ENCODE peak calls at places on chromosomes 2 and 18, in nine cellular contexts. E is cardiac fibroblast, G is HFFc6, C is Peyer's patch, P is BJ, Q is HL-60, W is fibroblast of lung, M is SK-N-SH, K is epithelial cell of esophagus. H is an unnamed sample.

GRCh38 chr18:51621103-51621969 is 423.9 kb upstream of the MEX3C start:
- DNase-seq in E (peak; percentile 83), G (peak; percentile 2), C (peak; percentile 19), P (no peak), Q (peak; percentile 13), W (peak; percentile 14), M (peak; percentile 53), K (peak; percentile 75), H (no peak)

GRCh38 chr2:119283873-119284331 is 60.3 kb downstream of the STEAP3 start:
- DNase-seq in E (peak; percentile 48), G (peak; percentile 92), C (no peak), P (peak; percentile 27), Q (peak; percentile 50), W (peak; percentile 65), M (no peak), K (peak; percentile 91), H (no peak)

GRCh38 chr18:61992923-61993322 is 100.1 kb upstream of the RNF152 start:
- DNase-seq in E (peak; percentile 78), G (peak; percentile 67), C (no peak), P (peak; percentile 40), Q (peak; percentile 29), W (peak; percentile 83), M (no peak), K (peak; percentile 50), H (no peak)

GRCh38 chr18:48338915-48339314 is 70.3 kb downstream of the ZBTB7C start:
- DNase-seq in E (no peak), G (no peak), C (no peak), P (no peak), Q (no peak), W (no peak), M (no peak), K (no peak), H (no peak)

GRCh38 chr2:36444206-36444605 is 88.6 kb downstream of the CRIM1 start:
- DNase-seq in E (no peak), G (no peak), C (no peak), P (no peak), Q (no peak), W (no peak), M (no peak), K (no peak), H (no peak)

GRCh38 chr2:219293736-219294201 is 14.6 kb downstream of the DNAJB2 start:
- DNase-seq in E (no peak), G (no peak), C (no peak), P (no peak), Q (no peak), W (no peak), M (no peak), K (no peak), H (no peak)

GRCh38 chr2:11121823-11122155 is 33.5 kb upstream of the SLC66A3 start:
- DNase-seq in E (no peak), G (no peak), C (no peak), P (no peak), Q (no peak), W (no peak), M (no peak), K (no peak), H (no peak)

GRCh38 chr18:46262856-46263255 is 158.7 kb downstream of the HAUS1 start:
- DNase-seq in E (no peak), G (no peak), C (no peak), P (no peak), Q (no peak), W (no peak), M (no peak), K (peak; percentile 77), H (no peak)

GRCh38 chr2:437772-438393 is 150.0 kb upstream of the ALKAL2 start:
- DNase-seq in E (no peak), G (no peak), C (peak; percentile 93), P (no peak), Q (no peak), W (no peak), M (no peak), K (no peak), H (no peak)

GRCh38 chr2:118089015-118089800 is 937 bp downstream of the INSIG2 start:
- DNase-seq in E (peak; percentile 59), G (peak; percentile 22), C (peak; percentile 18), P (no peak), Q (no peak), W (peak; percentile 49), M (peak; percentile 36), K (peak; percentile 55), H (no peak)

GRCh38 chr18:79681484-79682387 is 2.1 kb downstream of the CTDP1 start:
- DNase-seq in E (no peak), G (no peak), C (peak; percentile 59), P (no peak), Q (peak; percentile 87), W (no peak), M (no peak), K (no peak), H (no peak)

GRCh38 chr2:39881494-39881893 is 102.4 kb upstream of the THUMPD2 start:
- DNase-seq in E (no peak), G (peak; percentile 9), C (no peak), P (no peak), Q (no peak), W (no peak), M (no peak), K (peak; percentile 84), H (no peak)

GRCh38 chr18:21110667-21111350 is 804 bp downstream of the ROCK1 start:
- DNase-seq in E (peak; percentile 24), G (no peak), C (peak; percentile 71), P (no peak), Q (peak; percentile 62), W (peak; percentile 47), M (peak; percentile 67), K (peak; percentile 52), H (peak; percentile 64)

GRCh38 chr2:54669677-54670484 is 53.6 kb upstream of the EML6 start:
- DNase-seq in E (peak; percentile 92), G (peak; percentile 65), C (no peak), P (peak; percentile 30), Q (peak; percentile 69), W (peak; percentile 90), M (no peak), K (peak; percentile 82), H (no peak)

GRCh38 chr2:144230452-144231085 is 289.4 kb downstream of the ZEB2 start:
- DNase-seq in E (no peak), G (no peak), C (no peak), P (no peak), Q (no peak), W (peak; percentile 75), M (no peak), K (peak; percentile 25), H (no peak)

GRCh38 chr2:88220733-88221132 is 50.6 kb downstream of the THNSL2 start:
- DNase-seq in E (no peak), G (no peak), C (no peak), P (no peak), Q (no peak), W (no peak), M (no peak), K (no peak), H (no peak)

GRCh38 chr2:2732331-2733119 is 401.4 kb upstream of the MYT1L start:
- DNase-seq in E (no peak), G (no peak), C (no peak), P (no peak), Q (no peak), W (no peak), M (no peak), K (no peak), H (no peak)

DNA sequence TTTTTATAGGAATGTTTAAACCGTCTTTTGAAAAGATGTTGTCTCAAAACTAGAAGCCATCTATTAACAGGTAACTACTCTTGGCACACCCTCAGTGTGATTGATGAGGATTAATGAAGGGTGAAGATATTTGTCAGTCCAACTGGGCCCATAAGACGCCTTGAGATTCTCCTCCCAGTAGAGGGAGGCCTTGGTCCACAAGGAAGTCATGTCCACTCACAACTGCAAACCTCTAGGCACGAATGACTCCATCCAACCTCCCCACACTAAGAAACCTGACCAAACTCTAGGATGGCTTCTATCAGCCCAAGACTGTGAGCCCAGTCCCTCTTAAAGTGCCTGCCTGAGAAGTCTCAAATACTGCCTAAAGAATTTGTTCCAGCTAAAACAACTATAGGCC is 19.2 kb upstream of the GRP start:
- DNase-seq in E (no peak), G (peak; percentile 32), C (no peak), P (no peak), Q (no peak), W (no peak), M (no peak), K (no peak), H (no peak)
- TF ChIP-seq CTCF in E (no peak), G (peak; percentile 69), C (no peak), P (peak; percentile 30), Q (no peak), W (no peak), M (peak; percentile 47), K (no peak), H (no peak)

GRCh38 chr18:644395-645004 is 13.0 kb upstream of the TYMS start:
- DNase-seq in E (no peak), G (no peak), C (no peak), P (no peak), Q (no peak), W (no peak), M (no peak), K (no peak), H (no peak)
- TF ChIP-seq CTCF in E (peak; percentile 11), G (no peak), C (no peak), P (no peak), Q (no peak), W (no peak), M (peak; percentile 8), K (no peak), H (no peak)

GRCh38 chr2:20217041-20217970 is 7.6 kb downstream of the SDC1 start:
- DNase-seq in E (no peak), G (no peak), C (no peak), P (no peak), Q (no peak), W (no peak), M (no peak), K (peak; percentile 98), H (no peak)
- TF ChIP-seq CTCF in E (no peak), G (no peak), C (no peak), P (no peak), Q (no peak), W (no peak), M (no peak), K (no peak), H (no peak)

GRCh38 chr2:94870392-94871225 is 621 bp upstream of the TEKT4 start:
- DNase-seq in E (no peak), G (no peak), C (no peak), P (no peak), Q (no peak), W (no peak), M (peak; percentile 45), K (no peak), H (no peak)
- TF ChIP-seq CTCF in E (peak; percentile 5), G (peak; percentile 73), C (no peak), P (peak; percentile 56), Q (peak; percentile 29), W (no peak), M (peak; percentile 53), K (peak; percentile 9), H (no peak)

DNA sequence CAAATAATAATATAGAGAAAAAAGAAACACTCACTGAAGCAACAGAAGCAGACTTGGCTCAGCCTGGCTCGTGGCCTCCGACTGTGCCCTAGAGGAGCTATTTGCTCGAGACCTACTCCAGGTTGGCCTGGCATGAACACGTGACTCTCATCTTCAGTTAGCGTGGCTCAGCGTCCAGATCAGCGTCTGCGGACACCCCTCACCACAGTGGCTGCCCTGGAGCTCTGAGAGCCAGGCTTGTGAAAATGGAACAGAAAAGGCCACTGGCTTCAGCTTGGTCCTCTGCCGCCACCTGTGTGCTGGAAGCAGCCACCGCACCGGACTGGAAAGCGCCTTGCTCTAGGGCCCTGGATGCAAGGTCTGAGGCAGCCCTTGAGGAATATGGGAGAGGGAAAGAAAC is 1184.0 kb upstream of the GYPC start:
- DNase-seq in E (peak; percentile 19), G (no peak), C (no peak), P (no peak), Q (no peak), W (peak; percentile 49), M (peak; percentile 27), K (peak; percentile 25), H (no peak)
- TF ChIP-seq CTCF in E (peak; percentile 34), G (peak; percentile 10), C (no peak), P (peak; percentile 60), Q (no peak), W (peak; percentile 43), M (peak; percentile 40), K (peak; percentile 30), H (no peak)